ENCODE peak calls at places on chromosomes 3 and 15, in nine cellular contexts. One of them, this sample, is unnamed.

GRCh38 chr15:56472278-56472677 is 7.3 kb upstream of the MNS1 start:
- DNase-seq in dorsolateral prefrontal cortex: no peak
- DNase-seq in heart left ventricle: no peak
- DNase-seq in GM23338: no peak
- DNase-seq in fibroblast of lung: no peak
- DNase-seq in SK-N-SH: no peak
- DNase-seq in endodermal cell: no peak
- DNase-seq in CD4-positive, alpha-beta T cell: no peak
- DNase-seq in brain microvascular endothelial cell: no peak
- DNase-seq in this sample: no peak

GRCh38 chr15:49343546-49343945 is 79.5 kb upstream of the FGF7 start:
- DNase-seq in dorsolateral prefrontal cortex: no peak
- DNase-seq in heart left ventricle: no peak
- DNase-seq in GM23338: peak; percentile 14
- DNase-seq in fibroblast of lung: no peak
- DNase-seq in SK-N-SH: no peak
- DNase-seq in endodermal cell: no peak
- DNase-seq in CD4-positive, alpha-beta T cell: no peak
- DNase-seq in brain microvascular endothelial cell: no peak
- DNase-seq in this sample: no peak

GRCh38 chr15:55712363-55712762 is 30.6 kb downstream of the PRTG start:
- DNase-seq in dorsolateral prefrontal cortex: no peak
- DNase-seq in heart left ventricle: no peak
- DNase-seq in GM23338: no peak
- DNase-seq in fibroblast of lung: no peak
- DNase-seq in SK-N-SH: peak; percentile 47
- DNase-seq in endodermal cell: no peak
- DNase-seq in CD4-positive, alpha-beta T cell: no peak
- DNase-seq in brain microvascular endothelial cell: no peak
- DNase-seq in this sample: no peak

GRCh38 chr15:57634290-57634689 is 42.6 kb downstream of the MYZAP start:
- DNase-seq in dorsolateral prefrontal cortex: no peak
- DNase-seq in heart left ventricle: no peak
- DNase-seq in GM23338: no peak
- DNase-seq in fibroblast of lung: no peak
- DNase-seq in SK-N-SH: no peak
- DNase-seq in endodermal cell: no peak
- DNase-seq in CD4-positive, alpha-beta T cell: no peak
- DNase-seq in brain microvascular endothelial cell: no peak
- DNase-seq in this sample: no peak

GRCh38 chr3:143881102-143881501 is 32.8 kb upstream of the SLC9A9 start:
- DNase-seq in dorsolateral prefrontal cortex: no peak
- DNase-seq in heart left ventricle: no peak
- DNase-seq in GM23338: no peak
- DNase-seq in fibroblast of lung: no peak
- DNase-seq in SK-N-SH: no peak
- DNase-seq in endodermal cell: no peak
- DNase-seq in CD4-positive, alpha-beta T cell: no peak
- DNase-seq in brain microvascular endothelial cell: peak; percentile 24
- DNase-seq in this sample: no peak

GRCh38 chr15:99442268-99442897 is 123.4 kb upstream of the MEF2A start:
- DNase-seq in dorsolateral prefrontal cortex: peak; percentile 9
- DNase-seq in heart left ventricle: peak; percentile 80
- DNase-seq in GM23338: no peak
- DNase-seq in fibroblast of lung: peak; percentile 90
- DNase-seq in SK-N-SH: peak; percentile 31
- DNase-seq in endodermal cell: peak; percentile 36
- DNase-seq in CD4-positive, alpha-beta T cell: no peak
- DNase-seq in brain microvascular endothelial cell: peak; percentile 71
- DNase-seq in this sample: peak; percentile 91

GRCh38 chr3:98029083-98029482 is 6.0 kb downstream of the GABRR3 start:
- DNase-seq in dorsolateral prefrontal cortex: no peak
- DNase-seq in heart left ventricle: no peak
- DNase-seq in GM23338: no peak
- DNase-seq in fibroblast of lung: no peak
- DNase-seq in SK-N-SH: no peak
- DNase-seq in endodermal cell: no peak
- DNase-seq in CD4-positive, alpha-beta T cell: no peak
- DNase-seq in brain microvascular endothelial cell: no peak
- DNase-seq in this sample: no peak

GRCh38 chr3:99638244-99638948 is at the start of gene COL8A1:
- DNase-seq in dorsolateral prefrontal cortex: no peak
- DNase-seq in heart left ventricle: peak; percentile 61
- DNase-seq in GM23338: peak; percentile 77
- DNase-seq in fibroblast of lung: peak; percentile 92
- DNase-seq in SK-N-SH: no peak
- DNase-seq in endodermal cell: peak; percentile 87
- DNase-seq in CD4-positive, alpha-beta T cell: no peak
- DNase-seq in brain microvascular endothelial cell: peak; percentile 88
- DNase-seq in this sample: peak; percentile 36

GRCh38 chr3:122312826-122313225 is 12.2 kb upstream of the CSTA start:
- DNase-seq in dorsolateral prefrontal cortex: no peak
- DNase-seq in heart left ventricle: no peak
- DNase-seq in GM23338: no peak
- DNase-seq in fibroblast of lung: no peak
- DNase-seq in SK-N-SH: no peak
- DNase-seq in endodermal cell: no peak
- DNase-seq in CD4-positive, alpha-beta T cell: no peak
- DNase-seq in brain microvascular endothelial cell: no peak
- DNase-seq in this sample: no peak

GRCh38 chr3:49813497-49814174 is at the start of gene UBA7:
- DNase-seq in dorsolateral prefrontal cortex: no peak
- DNase-seq in heart left ventricle: peak; percentile 64
- DNase-seq in GM23338: no peak
- DNase-seq in fibroblast of lung: peak; percentile 88
- DNase-seq in SK-N-SH: no peak
- DNase-seq in endodermal cell: no peak
- DNase-seq in CD4-positive, alpha-beta T cell: no peak
- DNase-seq in brain microvascular endothelial cell: peak; percentile 55
- DNase-seq in this sample: peak; percentile 34

GRCh38 chr3:43477600-43477999 is 144.2 kb downstream of the ANO10 start:
- DNase-seq in dorsolateral prefrontal cortex: no peak
- DNase-seq in heart left ventricle: peak; percentile 46
- DNase-seq in GM23338: no peak
- DNase-seq in fibroblast of lung: no peak
- DNase-seq in SK-N-SH: no peak
- DNase-seq in endodermal cell: no peak
- DNase-seq in CD4-positive, alpha-beta T cell: peak; percentile 57
- DNase-seq in brain microvascular endothelial cell: no peak
- DNase-seq in this sample: no peak

GRCh38 chr3:37307321-37307720 is 132.9 kb upstream of the LRRFIP2 start:
- DNase-seq in dorsolateral prefrontal cortex: no peak
- DNase-seq in heart left ventricle: no peak
- DNase-seq in GM23338: no peak
- DNase-seq in fibroblast of lung: no peak
- DNase-seq in SK-N-SH: no peak
- DNase-seq in endodermal cell: no peak
- DNase-seq in CD4-positive, alpha-beta T cell: no peak
- DNase-seq in brain microvascular endothelial cell: no peak
- DNase-seq in this sample: no peak

GRCh38 chr3:37309945-37310665 is 135.7 kb upstream of the LRRFIP2 start:
- DNase-seq in dorsolateral prefrontal cortex: no peak
- DNase-seq in heart left ventricle: no peak
- DNase-seq in GM23338: no peak
- DNase-seq in fibroblast of lung: no peak
- DNase-seq in SK-N-SH: no peak
- DNase-seq in endodermal cell: no peak
- DNase-seq in CD4-positive, alpha-beta T cell: no peak
- DNase-seq in brain microvascular endothelial cell: no peak
- DNase-seq in this sample: no peak

GRCh38 chr3:37310666-37311050 is 136.3 kb upstream of the LRRFIP2 start:
- DNase-seq in dorsolateral prefrontal cortex: no peak
- DNase-seq in heart left ventricle: no peak
- DNase-seq in GM23338: no peak
- DNase-seq in fibroblast of lung: peak; percentile 49
- DNase-seq in SK-N-SH: no peak
- DNase-seq in endodermal cell: no peak
- DNase-seq in CD4-positive, alpha-beta T cell: no peak
- DNase-seq in brain microvascular endothelial cell: no peak
- DNase-seq in this sample: no peak

DNA sequence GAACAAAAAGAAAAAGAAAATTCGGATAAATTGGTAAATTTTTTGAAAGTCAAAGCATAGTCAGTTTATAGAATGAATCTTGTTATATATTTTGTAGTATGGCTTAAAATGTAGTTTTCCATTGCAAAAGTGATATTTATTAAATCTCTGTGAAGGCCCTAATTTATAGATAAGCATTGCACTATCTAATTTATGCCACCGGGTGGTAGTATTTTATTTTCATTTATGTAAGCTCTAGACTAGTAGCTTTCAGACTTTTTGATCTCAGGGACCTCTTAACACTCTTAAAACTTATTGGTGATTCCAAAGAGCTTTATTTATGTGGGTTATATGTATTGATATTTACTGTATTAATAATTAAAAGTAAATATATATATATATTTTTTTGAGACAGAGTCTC is 133.9 kb upstream of the LRRFIP2 start:
- DNase-seq in dorsolateral prefrontal cortex: no peak
- DNase-seq in heart left ventricle: no peak
- DNase-seq in GM23338: peak; percentile 53
- DNase-seq in fibroblast of lung: peak; percentile 30
- DNase-seq in SK-N-SH: peak; percentile 32
- DNase-seq in endodermal cell: no peak
- DNase-seq in CD4-positive, alpha-beta T cell: no peak
- DNase-seq in brain microvascular endothelial cell: no peak
- DNase-seq in this sample: peak; percentile 11
- TF ChIP-seq CTCF in dorsolateral prefrontal cortex: peak; percentile 38
- TF ChIP-seq CTCF in heart left ventricle: peak; percentile 29
- TF ChIP-seq CTCF in GM23338: peak; percentile 60
- TF ChIP-seq CTCF in fibroblast of lung: no peak
- TF ChIP-seq CTCF in SK-N-SH: peak; percentile 63
- TF ChIP-seq CTCF in endodermal cell: peak; percentile 72
- TF ChIP-seq CTCF in CD4-positive, alpha-beta T cell: peak; percentile 27
- TF ChIP-seq CTCF in brain microvascular endothelial cell: no peak
- TF ChIP-seq CTCF in this sample: peak; percentile 12

GRCh38 chr15:78567541-78567940 is 2.2 kb downstream of the CHRNA5 start:
- DNase-seq in dorsolateral prefrontal cortex: no peak
- DNase-seq in heart left ventricle: no peak
- DNase-seq in GM23338: no peak
- DNase-seq in fibroblast of lung: no peak
- DNase-seq in SK-N-SH: no peak
- DNase-seq in endodermal cell: no peak
- DNase-seq in CD4-positive, alpha-beta T cell: no peak
- DNase-seq in brain microvascular endothelial cell: no peak
- DNase-seq in this sample: no peak

GRCh38 chr15:78565097-78565950 is at the start of gene CHRNA5:
- DNase-seq in dorsolateral prefrontal cortex: no peak
- DNase-seq in heart left ventricle: peak; percentile 90
- DNase-seq in GM23338: peak; percentile 98
- DNase-seq in fibroblast of lung: peak; percentile 80
- DNase-seq in SK-N-SH: peak; percentile 94
- DNase-seq in endodermal cell: peak; percentile 100
- DNase-seq in CD4-positive, alpha-beta T cell: peak; percentile 14
- DNase-seq in brain microvascular endothelial cell: peak; percentile 89
- DNase-seq in this sample: peak; percentile 92

GRCh38 chr15:78563092-78563491 is 2.2 kb upstream of the CHRNA5 start:
- DNase-seq in dorsolateral prefrontal cortex: no peak
- DNase-seq in heart left ventricle: no peak
- DNase-seq in GM23338: no peak
- DNase-seq in fibroblast of lung: no peak
- DNase-seq in SK-N-SH: no peak
- DNase-seq in endodermal cell: no peak
- DNase-seq in CD4-positive, alpha-beta T cell: no peak
- DNase-seq in brain microvascular endothelial cell: no peak
- DNase-seq in this sample: no peak

GRCh38 chr15:78564743-78565096 is 600 bp upstream of the CHRNA5 start:
- DNase-seq in dorsolateral prefrontal cortex: no peak
- DNase-seq in heart left ventricle: no peak
- DNase-seq in GM23338: no peak
- DNase-seq in fibroblast of lung: no peak
- DNase-seq in SK-N-SH: no peak
- DNase-seq in endodermal cell: no peak
- DNase-seq in CD4-positive, alpha-beta T cell: no peak
- DNase-seq in brain microvascular endothelial cell: no peak
- DNase-seq in this sample: no peak

GRCh38 chr15:78565951-78566774 is 843 bp downstream of the CHRNA5 start:
- DNase-seq in dorsolateral prefrontal cortex: no peak
- DNase-seq in heart left ventricle: no peak
- DNase-seq in GM23338: peak; percentile 59
- DNase-seq in fibroblast of lung: peak; percentile 16
- DNase-seq in SK-N-SH: peak; percentile 58
- DNase-seq in endodermal cell: peak; percentile 73
- DNase-seq in CD4-positive, alpha-beta T cell: no peak
- DNase-seq in brain microvascular endothelial cell: no peak
- DNase-seq in this sample: peak; percentile 49
- TF ChIP-seq CTCF in dorsolateral prefrontal cortex: no peak
- TF ChIP-seq CTCF in heart left ventricle: no peak
- TF ChIP-seq CTCF in GM23338: peak; percentile 19
- TF ChIP-seq CTCF in fibroblast of lung: peak; percentile 12
- TF ChIP-seq CTCF in SK-N-SH: peak; percentile 52
- TF ChIP-seq CTCF in endodermal cell: peak; percentile 59
- TF ChIP-seq CTCF in CD4-positive, alpha-beta T cell: no peak
- TF ChIP-seq CTCF in brain microvascular endothelial cell: peak; percentile 57
- TF ChIP-seq CTCF in this sample: peak; percentile 30

DNA sequence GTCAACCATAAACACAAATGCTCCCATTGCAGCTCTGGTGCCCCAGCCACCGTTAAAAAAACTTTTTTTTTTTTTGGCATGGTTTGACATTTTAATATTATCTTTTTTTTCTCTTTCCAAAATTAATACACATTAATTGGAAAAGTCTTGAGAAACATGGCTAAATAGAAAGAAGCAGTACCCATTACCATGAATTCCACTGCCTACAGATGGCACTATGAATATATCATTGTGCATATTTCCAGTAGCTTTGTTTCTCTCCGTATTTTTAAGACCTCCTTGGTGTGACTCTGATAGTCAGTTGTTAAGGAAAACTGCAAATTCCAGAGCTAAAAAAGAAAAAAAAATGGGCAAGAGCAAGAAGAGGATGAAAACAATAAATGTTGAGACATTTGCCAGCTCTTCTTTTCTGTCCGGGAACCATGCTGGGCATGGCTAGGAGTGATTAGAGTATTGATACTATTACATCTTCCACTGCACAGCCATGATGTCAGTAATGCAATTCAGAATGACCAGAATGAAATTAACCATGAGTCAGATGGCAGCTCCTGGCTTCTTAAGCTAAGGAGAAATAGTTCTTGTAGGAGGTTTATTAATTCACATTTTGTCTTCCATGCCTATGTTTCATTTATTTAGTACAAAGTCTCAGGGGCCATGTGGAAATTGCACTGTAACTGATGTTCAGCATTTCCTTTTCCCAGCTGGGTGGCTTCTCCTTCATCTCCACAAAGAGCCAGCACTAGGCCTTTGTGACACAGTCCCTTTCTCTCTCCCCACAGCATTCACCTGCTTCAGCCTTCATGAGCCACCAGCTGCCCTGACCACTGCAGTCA is 31.9 kb downstream of the SLC7A14 start:
- DNase-seq in dorsolateral prefrontal cortex: no peak
- DNase-seq in heart left ventricle: no peak
- DNase-seq in GM23338: no peak
- DNase-seq in fibroblast of lung: no peak
- DNase-seq in SK-N-SH: no peak
- DNase-seq in endodermal cell: no peak
- DNase-seq in CD4-positive, alpha-beta T cell: no peak
- DNase-seq in brain microvascular endothelial cell: no peak
- DNase-seq in this sample: no peak
- TF ChIP-seq CTCF in dorsolateral prefrontal cortex: peak; percentile 18
- TF ChIP-seq CTCF in heart left ventricle: peak; percentile 30
- TF ChIP-seq CTCF in GM23338: no peak
- TF ChIP-seq CTCF in fibroblast of lung: no peak
- TF ChIP-seq CTCF in SK-N-SH: peak; percentile 27
- TF ChIP-seq CTCF in endodermal cell: no peak
- TF ChIP-seq CTCF in CD4-positive, alpha-beta T cell: no peak
- TF ChIP-seq CTCF in brain microvascular endothelial cell: no peak
- TF ChIP-seq CTCF in this sample: no peak

GRCh38 chr3:24017305-24017704 is 72.2 kb downstream of the NR1D2 start:
- DNase-seq in dorsolateral prefrontal cortex: no peak
- DNase-seq in heart left ventricle: peak; percentile 61
- DNase-seq in GM23338: no peak
- DNase-seq in fibroblast of lung: no peak
- DNase-seq in SK-N-SH: no peak
- DNase-seq in endodermal cell: no peak
- DNase-seq in CD4-positive, alpha-beta T cell: no peak
- DNase-seq in brain microvascular endothelial cell: no peak
- DNase-seq in this sample: no peak
- TF ChIP-seq CTCF in dorsolateral prefrontal cortex: no peak
- TF ChIP-seq CTCF in heart left ventricle: no peak
- TF ChIP-seq CTCF in GM23338: no peak
- TF ChIP-seq CTCF in fibroblast of lung: no peak
- TF ChIP-seq CTCF in SK-N-SH: no peak
- TF ChIP-seq CTCF in endodermal cell: no peak
- TF ChIP-seq CTCF in CD4-positive, alpha-beta T cell: no peak
- TF ChIP-seq CTCF in brain microvascular endothelial cell: no peak
- TF ChIP-seq CTCF in this sample: no peak